ENCODE peak calls at places on chromosome 11, in five cellular contexts. One of them, this sample, is unnamed.
A peak's percentile ranks its signal among the peaks of the same experiment; 100 is the strongest.

GRCh38 chr11:16986434-16987204 is 27.6 kb downstream of the PLEKHA7 start:
- DNase-seq in GM20000: peak; percentile 76
- DNase-seq in fibroblast of mammary gland: no peak
- DNase-seq in IMR-90: no peak
- DNase-seq in neural crest cell: no peak
- DNase-seq in this sample: no peak

GRCh38 chr11:12901272-12901671 is 107.8 kb upstream of the RASSF10 start:
- DNase-seq in IMR-90: peak; percentile 30
- DNase-seq in GM20000: peak; percentile 15
- DNase-seq in neural crest cell: no peak
- DNase-seq in fibroblast of mammary gland: peak; percentile 24
- DNase-seq in this sample: no peak

GRCh38 chr11:83480251-83480650 is 194.1 kb upstream of the CCDC90B start:
- DNase-seq in fibroblast of mammary gland: no peak
- DNase-seq in neural crest cell: no peak
- DNase-seq in IMR-90: no peak
- DNase-seq in GM20000: no peak
- DNase-seq in this sample: no peak

GRCh38 chr11:73141031-73141308 is 1.1 kb downstream of the FCHSD2 start:
- DNase-seq in IMR-90: no peak
- DNase-seq in GM20000: peak; percentile 41
- DNase-seq in fibroblast of mammary gland: peak; percentile 14
- DNase-seq in neural crest cell: no peak
- DNase-seq in this sample: peak; percentile 63

GRCh38 chr11:27397619-27398412 is 34.8 kb upstream of the CCDC34 start:
- DNase-seq in GM20000: no peak
- DNase-seq in IMR-90: no peak
- DNase-seq in fibroblast of mammary gland: no peak
- DNase-seq in neural crest cell: no peak
- DNase-seq in this sample: no peak

GRCh38 chr11:8251767-8252295 is 11.8 kb downstream of the LMO1 start:
- DNase-seq in GM20000: no peak
- DNase-seq in IMR-90: no peak
- DNase-seq in neural crest cell: no peak
- DNase-seq in fibroblast of mammary gland: no peak
- DNase-seq in this sample: no peak

GRCh38 chr11:44992181-44992582 is 41.5 kb upstream of the TP53I11 start:
- DNase-seq in GM20000: no peak
- DNase-seq in neural crest cell: no peak
- DNase-seq in fibroblast of mammary gland: peak; percentile 30
- DNase-seq in IMR-90: no peak
- DNase-seq in this sample: peak; percentile 45

GRCh38 chr11:44557464-44557863 is 8.0 kb upstream of the CD82 start:
- DNase-seq in GM20000: no peak
- DNase-seq in fibroblast of mammary gland: no peak
- DNase-seq in neural crest cell: no peak
- DNase-seq in IMR-90: no peak
- DNase-seq in this sample: no peak

GRCh38 chr11:118046051-118046963 is 30.6 kb upstream of the TMPRSS4 start:
- DNase-seq in GM20000: peak; percentile 40
- DNase-seq in IMR-90: no peak
- DNase-seq in neural crest cell: no peak
- DNase-seq in fibroblast of mammary gland: no peak
- DNase-seq in this sample: no peak

GRCh38 chr11:33116535-33116934 is 44.7 kb downstream of the CSTF3 start:
- DNase-seq in GM20000: no peak
- DNase-seq in neural crest cell: no peak
- DNase-seq in IMR-90: peak; percentile 22
- DNase-seq in fibroblast of mammary gland: peak; percentile 5
- DNase-seq in this sample: no peak

DNA sequence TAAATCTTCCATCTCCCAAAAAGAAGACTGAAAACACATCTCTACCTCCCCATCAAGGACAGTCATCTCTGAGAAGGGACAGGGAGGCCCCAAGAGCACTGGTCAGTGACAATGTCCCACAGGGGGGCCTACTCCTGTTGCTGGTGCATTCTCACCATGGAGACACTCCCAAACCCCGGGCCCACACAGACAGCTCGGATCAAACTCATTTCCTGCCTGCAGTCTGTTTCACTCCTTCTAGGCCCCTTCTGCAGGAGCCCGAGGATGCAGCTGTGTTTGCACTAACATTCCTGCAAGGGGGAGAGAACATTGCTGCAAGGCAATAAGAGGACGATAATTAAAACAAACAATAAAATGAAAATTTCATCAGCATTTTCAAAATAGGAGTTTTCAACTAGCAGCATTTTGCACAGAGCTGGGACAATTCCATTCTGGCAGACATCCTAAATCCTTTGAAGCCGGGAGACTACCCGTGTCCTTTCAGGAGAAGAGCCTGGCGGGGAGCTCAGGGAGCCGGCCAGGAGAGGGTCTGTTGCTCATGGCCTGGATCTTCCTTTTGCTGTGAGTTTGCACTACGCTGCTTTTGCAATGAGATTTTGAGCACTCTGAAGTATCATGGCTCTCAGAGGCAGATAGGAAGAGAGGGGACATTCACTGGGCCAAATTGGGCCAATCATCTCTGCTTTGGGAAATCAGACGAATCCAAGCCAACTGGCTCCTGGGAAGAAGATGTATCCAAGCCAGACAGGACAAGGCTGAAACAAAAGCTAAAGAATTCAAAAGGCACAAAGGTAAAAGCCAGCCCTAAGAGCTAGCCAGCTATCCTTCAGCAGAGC is 33.2 kb downstream of the SPATA19 start:
- DNase-seq in GM20000: no peak
- DNase-seq in neural crest cell: no peak
- DNase-seq in fibroblast of mammary gland: no peak
- DNase-seq in IMR-90: no peak
- DNase-seq in this sample: no peak
- TF ChIP-seq CTCF in GM20000: no peak
- TF ChIP-seq CTCF in neural crest cell: no peak
- TF ChIP-seq CTCF in fibroblast of mammary gland: no peak
- TF ChIP-seq CTCF in IMR-90: no peak
- TF ChIP-seq CTCF in this sample: no peak

GRCh38 chr11:133243832-133244231 is 288.5 kb downstream of the OPCML start:
- DNase-seq in GM20000: no peak
- DNase-seq in neural crest cell: no peak
- DNase-seq in fibroblast of mammary gland: no peak
- DNase-seq in IMR-90: no peak
- DNase-seq in this sample: no peak
- TF ChIP-seq CTCF in GM20000: no peak
- TF ChIP-seq CTCF in neural crest cell: no peak
- TF ChIP-seq CTCF in fibroblast of mammary gland: no peak
- TF ChIP-seq CTCF in IMR-90: no peak
- TF ChIP-seq CTCF in this sample: no peak

GRCh38 chr11:10414181-10414580 is 40.9 kb upstream of the AMPD3 start:
- DNase-seq in IMR-90: no peak
- DNase-seq in neural crest cell: no peak
- DNase-seq in fibroblast of mammary gland: peak; percentile 21
- DNase-seq in GM20000: no peak
- DNase-seq in this sample: no peak

GRCh38 chr11:10418259-10418949 is 36.7 kb upstream of the AMPD3 start:
- DNase-seq in GM20000: no peak
- DNase-seq in fibroblast of mammary gland: peak; percentile 59
- DNase-seq in IMR-90: peak; percentile 27
- DNase-seq in neural crest cell: no peak
- DNase-seq in this sample: no peak

GRCh38 chr11:10414659-10415058 is 40.4 kb upstream of the AMPD3 start:
- DNase-seq in IMR-90: peak; percentile 21
- DNase-seq in neural crest cell: no peak
- DNase-seq in GM20000: no peak
- DNase-seq in fibroblast of mammary gland: peak; percentile 46
- DNase-seq in this sample: peak; percentile 64

GRCh38 chr11:10413268-10413667 is 41.8 kb upstream of the AMPD3 start:
- DNase-seq in IMR-90: peak; percentile 22
- DNase-seq in fibroblast of mammary gland: no peak
- DNase-seq in GM20000: no peak
- DNase-seq in neural crest cell: no peak
- DNase-seq in this sample: no peak

GRCh38 chr11:10415817-10416392 is 39.2 kb upstream of the AMPD3 start:
- DNase-seq in fibroblast of mammary gland: no peak
- DNase-seq in IMR-90: no peak
- DNase-seq in neural crest cell: no peak
- DNase-seq in GM20000: no peak
- DNase-seq in this sample: no peak
- TF ChIP-seq CTCF in fibroblast of mammary gland: no peak
- TF ChIP-seq CTCF in IMR-90: no peak
- TF ChIP-seq CTCF in neural crest cell: no peak
- TF ChIP-seq CTCF in GM20000: no peak
- TF ChIP-seq CTCF in this sample: no peak

GRCh38 chr11:74726547-74727182 is 4.6 kb downstream of the CHRDL2 start:
- DNase-seq in GM20000: peak; percentile 91
- DNase-seq in IMR-90: peak; percentile 85
- DNase-seq in fibroblast of mammary gland: peak; percentile 71
- DNase-seq in neural crest cell: peak; percentile 68
- DNase-seq in this sample: peak; percentile 73
- TF ChIP-seq CTCF in GM20000: peak; percentile 77
- TF ChIP-seq CTCF in IMR-90: peak; percentile 97
- TF ChIP-seq CTCF in fibroblast of mammary gland: peak; percentile 96
- TF ChIP-seq CTCF in neural crest cell: peak; percentile 82
- TF ChIP-seq CTCF in this sample: peak; percentile 81